ENCODE peak calls at places on chromosomes 7 and 10, in four cellular contexts. One of them, this sample, is unnamed.

GRCh38 chr7:137590071-137590470 is 246.5 kb upstream of the PTN start:
- DNase-seq in endothelial cell: no peak
- DNase-seq in endothelial cell of umbilical vein: no peak
- DNase-seq in spleen: no peak
- DNase-seq in this sample: no peak

GRCh38 chr10:84908491-84908890 is 580.1 kb downstream of the CCSER2 start:
- DNase-seq in endothelial cell: no peak
- DNase-seq in endothelial cell of umbilical vein: no peak
- DNase-seq in spleen: no peak
- DNase-seq in this sample: no peak

GRCh38 chr7:112985377-112985987 is 101.1 kb downstream of the GPR85 start:
- DNase-seq in endothelial cell: no peak
- DNase-seq in endothelial cell of umbilical vein: no peak
- DNase-seq in spleen: no peak
- DNase-seq in this sample: no peak

GRCh38 chr7:108245523-108246226 is 115.5 kb upstream of the LAMB4 start:
- DNase-seq in endothelial cell: no peak
- DNase-seq in endothelial cell of umbilical vein: no peak
- DNase-seq in spleen: no peak
- DNase-seq in this sample: no peak

GRCh38 chr7:9846902-9847301 is 1126.8 kb upstream of the PHF14 start:
- DNase-seq in endothelial cell: no peak
- DNase-seq in endothelial cell of umbilical vein: no peak
- DNase-seq in spleen: no peak
- DNase-seq in this sample: no peak

GRCh38 chr7:43873300-43873699 is 4.0 kb upstream of the MRPS24 start:
- DNase-seq in endothelial cell: no peak
- DNase-seq in endothelial cell of umbilical vein: no peak
- DNase-seq in spleen: no peak
- DNase-seq in this sample: no peak

GRCh38 chr10:13100349-13101294 is 659 bp downstream of the OPTN start:
- DNase-seq in endothelial cell: peak
- DNase-seq in endothelial cell of umbilical vein: peak
- DNase-seq in spleen: no peak
- DNase-seq in this sample: no peak

GRCh38 chr10:125411724-125412123 is 251.4 kb upstream of the CTBP2 start:
- DNase-seq in endothelial cell: no peak
- DNase-seq in endothelial cell of umbilical vein: peak
- DNase-seq in spleen: no peak
- DNase-seq in this sample: no peak

GRCh38 chr10:125081931-125082330 is 78.4 kb downstream of the CTBP2 start:
- DNase-seq in endothelial cell: no peak
- DNase-seq in endothelial cell of umbilical vein: no peak
- DNase-seq in spleen: peak
- DNase-seq in this sample: no peak

GRCh38 chr10:67259319-67259929 is 333.6 kb downstream of the LRRTM3 start:
- DNase-seq in endothelial cell: no peak
- DNase-seq in endothelial cell of umbilical vein: no peak
- DNase-seq in spleen: no peak
- DNase-seq in this sample: no peak

GRCh38 chr10:72058347-72058898 is 29.9 kb downstream of the SPOCK2 start:
- DNase-seq in endothelial cell: no peak
- DNase-seq in endothelial cell of umbilical vein: no peak
- DNase-seq in spleen: no peak
- DNase-seq in this sample: no peak

GRCh38 chr7:104643587-104644217 is 315.3 kb downstream of the LHFPL3 start:
- DNase-seq in endothelial cell: peak
- DNase-seq in endothelial cell of umbilical vein: peak
- DNase-seq in spleen: no peak
- DNase-seq in this sample: no peak

GRCh38 chr7:122893486-122893885 is 7.2 kb upstream of the CADPS2 start:
- DNase-seq in endothelial cell: no peak
- DNase-seq in endothelial cell of umbilical vein: no peak
- DNase-seq in spleen: no peak
- DNase-seq in this sample: no peak

GRCh38 chr7:122901250-122901649 is 15.0 kb upstream of the CADPS2 start:
- DNase-seq in endothelial cell: no peak
- DNase-seq in endothelial cell of umbilical vein: no peak
- DNase-seq in spleen: no peak
- DNase-seq in this sample: no peak

GRCh38 chr7:122896509-122896908 is 10.2 kb upstream of the CADPS2 start:
- DNase-seq in endothelial cell: no peak
- DNase-seq in endothelial cell of umbilical vein: no peak
- DNase-seq in spleen: no peak
- DNase-seq in this sample: no peak
- TF ChIP-seq CTCF in endothelial cell: no peak
- TF ChIP-seq CTCF in endothelial cell of umbilical vein: no peak
- TF ChIP-seq CTCF in spleen: no peak
- TF ChIP-seq CTCF in this sample: peak

DNA sequence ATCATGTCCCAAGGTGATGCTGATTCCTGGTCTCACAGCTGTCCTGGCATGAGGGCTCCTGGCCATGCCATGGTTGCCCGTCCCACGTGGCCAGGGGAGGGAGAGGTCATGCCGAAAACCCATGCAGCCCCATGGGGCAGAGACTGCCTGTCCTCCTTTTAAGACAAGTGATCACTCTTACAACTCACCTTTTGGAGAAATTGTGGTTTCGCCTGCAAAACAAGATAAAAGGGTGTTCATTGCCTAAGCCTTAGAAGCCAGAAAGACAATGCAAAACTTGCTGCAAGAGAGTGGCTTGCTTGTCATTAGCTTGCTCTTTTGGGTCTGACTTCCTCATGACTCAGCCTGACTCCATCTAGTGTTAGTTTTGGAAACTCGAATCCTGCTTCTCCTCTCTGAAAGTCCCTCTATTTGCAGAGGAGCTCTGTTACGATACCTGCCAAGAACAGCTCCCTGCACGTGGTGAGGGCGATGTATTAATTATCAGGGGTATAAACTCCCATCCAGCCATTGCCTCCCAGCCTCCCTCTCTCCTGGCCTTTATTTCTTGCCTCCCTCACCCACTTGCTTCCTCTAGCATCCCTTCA is 26.7 kb downstream of the TMEM273 start:
- DNase-seq in endothelial cell: no peak
- DNase-seq in endothelial cell of umbilical vein: peak
- DNase-seq in spleen: no peak
- DNase-seq in this sample: no peak
- TF ChIP-seq CTCF in endothelial cell: no peak
- TF ChIP-seq CTCF in endothelial cell of umbilical vein: peak
- TF ChIP-seq CTCF in spleen: no peak
- TF ChIP-seq CTCF in this sample: peak

GRCh38 chr10:44465430-44466115 is 80.7 kb upstream of the CXCL12 start:
- DNase-seq in endothelial cell: no peak
- DNase-seq in endothelial cell of umbilical vein: no peak
- DNase-seq in spleen: no peak
- DNase-seq in this sample: no peak
- TF ChIP-seq CTCF in endothelial cell: no peak
- TF ChIP-seq CTCF in endothelial cell of umbilical vein: no peak
- TF ChIP-seq CTCF in spleen: no peak
- TF ChIP-seq CTCF in this sample: peak

GRCh38 chr10:58412502-58412961 is 27.3 kb downstream of the TFAM start:
- DNase-seq in endothelial cell: no peak
- DNase-seq in endothelial cell of umbilical vein: no peak
- DNase-seq in spleen: no peak
- DNase-seq in this sample: no peak
- TF ChIP-seq CTCF in endothelial cell: no peak
- TF ChIP-seq CTCF in endothelial cell of umbilical vein: no peak
- TF ChIP-seq CTCF in spleen: no peak
- TF ChIP-seq CTCF in this sample: no peak

GRCh38 chr7:116455009-116455408 is 44.5 kb upstream of the CAV2 start:
- DNase-seq in endothelial cell: no peak
- DNase-seq in endothelial cell of umbilical vein: peak
- DNase-seq in spleen: no peak
- DNase-seq in this sample: no peak

GRCh38 chr7:116449441-116449840 is 50.1 kb upstream of the CAV2 start:
- DNase-seq in endothelial cell: no peak
- DNase-seq in endothelial cell of umbilical vein: no peak
- DNase-seq in spleen: no peak
- DNase-seq in this sample: no peak

GRCh38 chr7:116454377-116454776 is 45.2 kb upstream of the CAV2 start:
- DNase-seq in endothelial cell: no peak
- DNase-seq in endothelial cell of umbilical vein: no peak
- DNase-seq in spleen: no peak
- DNase-seq in this sample: no peak

GRCh38 chr7:116449950-116450349 is 49.6 kb upstream of the CAV2 start:
- DNase-seq in endothelial cell: no peak
- DNase-seq in endothelial cell of umbilical vein: no peak
- DNase-seq in spleen: no peak
- DNase-seq in this sample: no peak

GRCh38 chr7:116451958-116452729 is 47.4 kb upstream of the CAV2 start:
- DNase-seq in endothelial cell: no peak
- DNase-seq in endothelial cell of umbilical vein: no peak
- DNase-seq in spleen: no peak
- DNase-seq in this sample: no peak
- TF ChIP-seq CTCF in endothelial cell: no peak
- TF ChIP-seq CTCF in endothelial cell of umbilical vein: no peak
- TF ChIP-seq CTCF in spleen: no peak
- TF ChIP-seq CTCF in this sample: peak

GRCh38 chr10:75925999-75926398 is 494.6 kb downstream of the LRMDA start:
- DNase-seq in endothelial cell: no peak
- DNase-seq in endothelial cell of umbilical vein: no peak
- DNase-seq in spleen: no peak
- DNase-seq in this sample: no peak

GRCh38 chr10:75924309-75924920 is 493.0 kb downstream of the LRMDA start:
- DNase-seq in endothelial cell: no peak
- DNase-seq in endothelial cell of umbilical vein: no peak
- DNase-seq in spleen: no peak
- DNase-seq in this sample: no peak

GRCh38 chr10:75926763-75927162 is 495.3 kb downstream of the LRMDA start:
- DNase-seq in endothelial cell: no peak
- DNase-seq in endothelial cell of umbilical vein: no peak
- DNase-seq in spleen: no peak
- DNase-seq in this sample: no peak

GRCh38 chr10:75919913-75920312 is 488.5 kb downstream of the LRMDA start:
- DNase-seq in endothelial cell: no peak
- DNase-seq in endothelial cell of umbilical vein: no peak
- DNase-seq in spleen: no peak
- DNase-seq in this sample: no peak

DNA sequence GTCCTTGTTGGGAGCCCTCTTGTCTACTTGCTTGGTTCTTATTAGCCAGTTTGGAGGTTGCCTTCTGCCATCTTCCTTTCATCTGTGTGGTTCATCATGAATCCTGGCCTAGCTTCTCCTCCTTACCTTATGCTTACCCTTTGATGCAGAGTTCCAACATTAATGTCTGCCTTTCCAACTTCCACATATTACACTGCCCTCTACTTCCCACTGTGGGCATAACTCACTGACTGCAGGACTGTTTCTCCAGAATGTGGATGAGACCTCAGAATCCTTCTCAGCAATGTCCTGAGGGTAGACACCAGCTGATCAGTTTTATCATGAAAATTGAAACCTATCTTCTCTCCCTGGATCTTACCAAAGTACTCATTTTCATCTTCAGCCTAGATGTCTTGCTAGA is 491.0 kb downstream of the LRMDA start:
- DNase-seq in endothelial cell: no peak
- DNase-seq in endothelial cell of umbilical vein: no peak
- DNase-seq in spleen: no peak
- DNase-seq in this sample: no peak
- TF ChIP-seq CTCF in endothelial cell: no peak
- TF ChIP-seq CTCF in endothelial cell of umbilical vein: no peak
- TF ChIP-seq CTCF in spleen: no peak
- TF ChIP-seq CTCF in this sample: peak

GRCh38 chr7:142533920-142534319 is 215.4 kb upstream of the PRSS1 start:
- DNase-seq in endothelial cell: no peak
- DNase-seq in endothelial cell of umbilical vein: no peak
- DNase-seq in spleen: no peak
- DNase-seq in this sample: no peak

GRCh38 chr7:142534726-142535122 is 214.5 kb upstream of the PRSS1 start:
- DNase-seq in endothelial cell: no peak
- DNase-seq in endothelial cell of umbilical vein: no peak
- DNase-seq in spleen: no peak
- DNase-seq in this sample: no peak

GRCh38 chr7:142537760-142538159 is 211.5 kb upstream of the PRSS1 start:
- DNase-seq in endothelial cell: no peak
- DNase-seq in endothelial cell of umbilical vein: peak
- DNase-seq in spleen: no peak
- DNase-seq in this sample: no peak

GRCh38 chr7:142539901-142540300 is 209.4 kb upstream of the PRSS1 start:
- DNase-seq in endothelial cell: no peak
- DNase-seq in endothelial cell of umbilical vein: peak
- DNase-seq in spleen: no peak
- DNase-seq in this sample: no peak

GRCh38 chr7:142535123-142535779 is 214.0 kb upstream of the PRSS1 start:
- DNase-seq in endothelial cell: peak
- DNase-seq in endothelial cell of umbilical vein: peak
- DNase-seq in spleen: no peak
- DNase-seq in this sample: no peak
- TF ChIP-seq CTCF in endothelial cell: peak
- TF ChIP-seq CTCF in endothelial cell of umbilical vein: peak
- TF ChIP-seq CTCF in spleen: peak
- TF ChIP-seq CTCF in this sample: peak

GRCh38 chr7:32679192-32679591 is 183.9 kb downstream of the AVL9 start:
- DNase-seq in endothelial cell: no peak
- DNase-seq in endothelial cell of umbilical vein: no peak
- DNase-seq in spleen: no peak
- DNase-seq in this sample: no peak

GRCh38 chr7:32670105-32670504 is 174.8 kb downstream of the AVL9 start:
- DNase-seq in endothelial cell: no peak
- DNase-seq in endothelial cell of umbilical vein: peak
- DNase-seq in spleen: no peak
- DNase-seq in this sample: no peak

GRCh38 chr7:32677593-32677992 is 182.3 kb downstream of the AVL9 start:
- DNase-seq in endothelial cell: no peak
- DNase-seq in endothelial cell of umbilical vein: no peak
- DNase-seq in spleen: no peak
- DNase-seq in this sample: no peak

GRCh38 chr7:32676249-32676941 is 181.1 kb downstream of the AVL9 start:
- DNase-seq in endothelial cell: no peak
- DNase-seq in endothelial cell of umbilical vein: no peak
- DNase-seq in spleen: no peak
- DNase-seq in this sample: no peak

GRCh38 chr7:32673275-32673983 is 178.1 kb downstream of the AVL9 start:
- DNase-seq in endothelial cell: no peak
- DNase-seq in endothelial cell of umbilical vein: no peak
- DNase-seq in spleen: no peak
- DNase-seq in this sample: no peak
- TF ChIP-seq CTCF in endothelial cell: no peak
- TF ChIP-seq CTCF in endothelial cell of umbilical vein: no peak
- TF ChIP-seq CTCF in spleen: no peak
- TF ChIP-seq CTCF in this sample: no peak

DNA sequence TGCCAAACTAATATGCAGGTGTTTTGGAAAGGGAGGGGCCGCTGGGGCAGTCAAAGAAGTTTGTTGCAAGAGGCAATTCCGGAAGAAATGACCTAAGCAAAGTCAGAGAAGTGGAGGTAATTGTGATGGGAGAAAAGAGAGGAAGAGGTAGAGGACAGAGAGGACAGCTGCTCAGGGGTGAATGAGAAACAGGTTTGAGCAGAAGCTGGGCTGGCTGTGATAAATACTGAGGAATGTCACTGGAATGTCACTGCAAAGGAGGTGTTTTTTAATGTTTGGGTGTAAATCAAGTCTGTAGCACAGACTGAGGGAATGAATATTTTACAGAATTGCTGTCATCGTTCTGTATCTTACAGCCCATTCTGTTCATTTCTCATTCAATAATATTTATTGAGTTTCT is 207.2 kb downstream of the DPP6 start:
- DNase-seq in endothelial cell: no peak
- DNase-seq in endothelial cell of umbilical vein: no peak
- DNase-seq in spleen: no peak
- DNase-seq in this sample: no peak
- TF ChIP-seq CTCF in endothelial cell: no peak
- TF ChIP-seq CTCF in endothelial cell of umbilical vein: no peak
- TF ChIP-seq CTCF in spleen: no peak
- TF ChIP-seq CTCF in this sample: no peak

This sample was measured in chondrocyte.